ENCODE peak calls at places on chromosomes 13 and 19, in ten cellular contexts. One of them, this sample, is unnamed.

GRCh38 chr13:46885018-46885417 is 11.8 kb downstream of the HTR2A start:
- DNase-seq in fibroblast of the aortic adventitia: no peak
- DNase-seq in dorsolateral prefrontal cortex: no peak
- DNase-seq in heart left ventricle: no peak
- DNase-seq in Calu3: no peak
- DNase-seq in progenitor cell of endocrine pancreas: no peak
- DNase-seq in cardiac muscle cell: no peak
- DNase-seq in WTC11: no peak
- DNase-seq in tibial artery: no peak
- DNase-seq in psoas muscle: no peak
- DNase-seq in this sample: no peak

GRCh38 chr13:97342136-97342535 is 91.8 kb upstream of the RAP2A start:
- DNase-seq in dorsolateral prefrontal cortex: no peak
- DNase-seq in heart left ventricle: no peak
- DNase-seq in Calu3: no peak
- DNase-seq in WTC11: no peak
- DNase-seq in tibial artery: no peak
- DNase-seq in fibroblast of the aortic adventitia: no peak
- DNase-seq in cardiac muscle cell: no peak
- DNase-seq in psoas muscle: no peak
- DNase-seq in progenitor cell of endocrine pancreas: no peak
- DNase-seq in this sample: no peak

GRCh38 chr13:93558637-93559036 is 332.0 kb downstream of the GPC6 start:
- DNase-seq in progenitor cell of endocrine pancreas: no peak
- DNase-seq in cardiac muscle cell: no peak
- DNase-seq in heart left ventricle: no peak
- DNase-seq in WTC11: no peak
- DNase-seq in psoas muscle: no peak
- DNase-seq in tibial artery: no peak
- DNase-seq in Calu3: no peak
- DNase-seq in dorsolateral prefrontal cortex: no peak
- DNase-seq in fibroblast of the aortic adventitia: no peak
- DNase-seq in this sample: no peak

GRCh38 chr13:106450991-106451390 is 84.5 kb downstream of the EFNB2 start:
- DNase-seq in heart left ventricle: no peak
- DNase-seq in cardiac muscle cell: no peak
- DNase-seq in Calu3: no peak
- DNase-seq in WTC11: no peak
- DNase-seq in tibial artery: no peak
- DNase-seq in psoas muscle: no peak
- DNase-seq in progenitor cell of endocrine pancreas: no peak
- DNase-seq in fibroblast of the aortic adventitia: no peak
- DNase-seq in dorsolateral prefrontal cortex: no peak
- DNase-seq in this sample: no peak

GRCh38 chr19:5785423-5785822 is 877 bp upstream of the PRR22 start:
- DNase-seq in dorsolateral prefrontal cortex: no peak
- DNase-seq in heart left ventricle: no peak
- DNase-seq in tibial artery: no peak
- DNase-seq in progenitor cell of endocrine pancreas: no peak
- DNase-seq in fibroblast of the aortic adventitia: no peak
- DNase-seq in cardiac muscle cell: no peak
- DNase-seq in WTC11: no peak
- DNase-seq in psoas muscle: no peak
- DNase-seq in Calu3: no peak
- DNase-seq in this sample: no peak

GRCh38 chr19:29872224-29872731 is 60.5 kb downstream of the CCNE1 start:
- DNase-seq in WTC11: peak
- DNase-seq in Calu3: no peak
- DNase-seq in fibroblast of the aortic adventitia: no peak
- DNase-seq in progenitor cell of endocrine pancreas: no peak
- DNase-seq in dorsolateral prefrontal cortex: no peak
- DNase-seq in heart left ventricle: no peak
- DNase-seq in cardiac muscle cell: peak
- DNase-seq in tibial artery: no peak
- DNase-seq in psoas muscle: no peak
- DNase-seq in this sample: no peak

GRCh38 chr19:53388904-53389303 is 6.0 kb upstream of the ZNF765 start:
- DNase-seq in heart left ventricle: no peak
- DNase-seq in fibroblast of the aortic adventitia: no peak
- DNase-seq in progenitor cell of endocrine pancreas: no peak
- DNase-seq in WTC11: no peak
- DNase-seq in tibial artery: no peak
- DNase-seq in dorsolateral prefrontal cortex: no peak
- DNase-seq in Calu3: no peak
- DNase-seq in cardiac muscle cell: no peak
- DNase-seq in psoas muscle: no peak
- DNase-seq in this sample: no peak

GRCh38 chr19:344625-345319 is at the start of gene MIER2:
- DNase-seq in heart left ventricle: peak
- DNase-seq in cardiac muscle cell: peak
- DNase-seq in progenitor cell of endocrine pancreas: peak
- DNase-seq in psoas muscle: peak
- DNase-seq in fibroblast of the aortic adventitia: peak
- DNase-seq in dorsolateral prefrontal cortex: peak
- DNase-seq in tibial artery: peak
- DNase-seq in Calu3: peak
- DNase-seq in WTC11: peak
- DNase-seq in this sample: peak

GRCh38 chr19:3766520-3766919 is 4.0 kb downstream of the MRPL54 start:
- DNase-seq in psoas muscle: no peak
- DNase-seq in Calu3: no peak
- DNase-seq in WTC11: no peak
- DNase-seq in heart left ventricle: no peak
- DNase-seq in tibial artery: no peak
- DNase-seq in dorsolateral prefrontal cortex: no peak
- DNase-seq in fibroblast of the aortic adventitia: no peak
- DNase-seq in cardiac muscle cell: no peak
- DNase-seq in progenitor cell of endocrine pancreas: no peak
- DNase-seq in this sample: no peak

GRCh38 chr19:52936151-52936957 is 13.1 kb upstream of the ZNF888 start:
- DNase-seq in fibroblast of the aortic adventitia: no peak
- DNase-seq in heart left ventricle: no peak
- DNase-seq in Calu3: peak
- DNase-seq in cardiac muscle cell: no peak
- DNase-seq in psoas muscle: no peak
- DNase-seq in progenitor cell of endocrine pancreas: no peak
- DNase-seq in WTC11: no peak
- DNase-seq in tibial artery: peak
- DNase-seq in dorsolateral prefrontal cortex: no peak
- DNase-seq in this sample: no peak

GRCh38 chr19:13396256-13397080 is 109.8 kb downstream of the CACNA1A start:
- DNase-seq in WTC11: peak
- DNase-seq in psoas muscle: no peak
- DNase-seq in cardiac muscle cell: peak
- DNase-seq in fibroblast of the aortic adventitia: peak
- DNase-seq in dorsolateral prefrontal cortex: no peak
- DNase-seq in heart left ventricle: no peak
- DNase-seq in tibial artery: peak
- DNase-seq in Calu3: peak
- DNase-seq in progenitor cell of endocrine pancreas: peak
- DNase-seq in this sample: peak

GRCh38 chr13:71618154-71618553 is 248.8 kb downstream of the DACH1 start:
- DNase-seq in heart left ventricle: no peak
- DNase-seq in dorsolateral prefrontal cortex: no peak
- DNase-seq in psoas muscle: no peak
- DNase-seq in WTC11: no peak
- DNase-seq in progenitor cell of endocrine pancreas: no peak
- DNase-seq in tibial artery: no peak
- DNase-seq in Calu3: no peak
- DNase-seq in fibroblast of the aortic adventitia: no peak
- DNase-seq in cardiac muscle cell: no peak
- DNase-seq in this sample: no peak

GRCh38 chr13:46896346-46897138 is at the start of gene HTR2A:
- DNase-seq in Calu3: no peak
- DNase-seq in tibial artery: no peak
- DNase-seq in cardiac muscle cell: peak
- DNase-seq in heart left ventricle: no peak
- DNase-seq in fibroblast of the aortic adventitia: peak
- DNase-seq in psoas muscle: peak
- DNase-seq in WTC11: no peak
- DNase-seq in dorsolateral prefrontal cortex: no peak
- DNase-seq in progenitor cell of endocrine pancreas: no peak
- DNase-seq in this sample: no peak

GRCh38 chr19:38079926-38080380 is 144.1 kb downstream of the DPF1 start:
- DNase-seq in dorsolateral prefrontal cortex: no peak
- DNase-seq in psoas muscle: no peak
- DNase-seq in cardiac muscle cell: no peak
- DNase-seq in heart left ventricle: no peak
- DNase-seq in fibroblast of the aortic adventitia: peak
- DNase-seq in WTC11: no peak
- DNase-seq in tibial artery: no peak
- DNase-seq in progenitor cell of endocrine pancreas: no peak
- DNase-seq in Calu3: peak
- DNase-seq in this sample: no peak

GRCh38 chr19:27974082-27974513 is 1238.9 kb downstream of the UQCRFS1 start:
- DNase-seq in cardiac muscle cell: peak
- DNase-seq in psoas muscle: no peak
- DNase-seq in fibroblast of the aortic adventitia: peak
- DNase-seq in heart left ventricle: no peak
- DNase-seq in tibial artery: no peak
- DNase-seq in progenitor cell of endocrine pancreas: peak
- DNase-seq in WTC11: peak
- DNase-seq in dorsolateral prefrontal cortex: peak
- DNase-seq in Calu3: peak
- DNase-seq in this sample: no peak

GRCh38 chr19:18699403-18700054 is 16.0 kb downstream of the CRTC1 start:
- DNase-seq in progenitor cell of endocrine pancreas: no peak
- DNase-seq in Calu3: no peak
- DNase-seq in tibial artery: no peak
- DNase-seq in cardiac muscle cell: no peak
- DNase-seq in fibroblast of the aortic adventitia: no peak
- DNase-seq in WTC11: no peak
- DNase-seq in dorsolateral prefrontal cortex: no peak
- DNase-seq in psoas muscle: no peak
- DNase-seq in heart left ventricle: no peak
- DNase-seq in this sample: no peak

GRCh38 chr13:70043685-70044084 is 63.9 kb upstream of the ATXN8OS start:
- DNase-seq in psoas muscle: no peak
- DNase-seq in Calu3: no peak
- DNase-seq in heart left ventricle: no peak
- DNase-seq in dorsolateral prefrontal cortex: no peak
- DNase-seq in fibroblast of the aortic adventitia: no peak
- DNase-seq in cardiac muscle cell: no peak
- DNase-seq in WTC11: no peak
- DNase-seq in progenitor cell of endocrine pancreas: no peak
- DNase-seq in tibial artery: no peak
- DNase-seq in this sample: no peak

GRCh38 chr19:32201661-32202060 is 143.7 kb upstream of the ZNF507 start:
- DNase-seq in cardiac muscle cell: no peak
- DNase-seq in dorsolateral prefrontal cortex: no peak
- DNase-seq in WTC11: no peak
- DNase-seq in Calu3: no peak
- DNase-seq in heart left ventricle: no peak
- DNase-seq in tibial artery: peak
- DNase-seq in psoas muscle: no peak
- DNase-seq in progenitor cell of endocrine pancreas: no peak
- DNase-seq in fibroblast of the aortic adventitia: no peak
- DNase-seq in this sample: no peak
- TF ChIP-seq CTCF in cardiac muscle cell: no peak
- TF ChIP-seq CTCF in dorsolateral prefrontal cortex: no peak
- TF ChIP-seq CTCF in WTC11: no peak
- TF ChIP-seq CTCF in Calu3: no peak
- TF ChIP-seq CTCF in heart left ventricle: no peak
- TF ChIP-seq CTCF in tibial artery: no peak
- TF ChIP-seq CTCF in psoas muscle: no peak
- TF ChIP-seq CTCF in progenitor cell of endocrine pancreas: no peak
- TF ChIP-seq CTCF in fibroblast of the aortic adventitia: no peak
- TF ChIP-seq CTCF in this sample: no peak

GRCh38 chr19:10389863-10390262 is 9.5 kb upstream of the TYK2 start:
- DNase-seq in dorsolateral prefrontal cortex: no peak
- DNase-seq in cardiac muscle cell: no peak
- DNase-seq in fibroblast of the aortic adventitia: no peak
- DNase-seq in Calu3: no peak
- DNase-seq in tibial artery: no peak
- DNase-seq in heart left ventricle: no peak
- DNase-seq in psoas muscle: no peak
- DNase-seq in progenitor cell of endocrine pancreas: no peak
- DNase-seq in WTC11: no peak
- DNase-seq in this sample: no peak
- TF ChIP-seq CTCF in dorsolateral prefrontal cortex: no peak
- TF ChIP-seq CTCF in cardiac muscle cell: peak
- TF ChIP-seq CTCF in fibroblast of the aortic adventitia: peak
- TF ChIP-seq CTCF in Calu3: no peak
- TF ChIP-seq CTCF in tibial artery: no peak
- TF ChIP-seq CTCF in heart left ventricle: peak
- TF ChIP-seq CTCF in psoas muscle: peak
- TF ChIP-seq CTCF in progenitor cell of endocrine pancreas: peak
- TF ChIP-seq CTCF in WTC11: no peak
- TF ChIP-seq CTCF in this sample: no peak

GRCh38 chr19:41325640-41325946 is 15.6 kb downstream of the CCDC97 start:
- DNase-seq in tibial artery: no peak
- DNase-seq in WTC11: no peak
- DNase-seq in cardiac muscle cell: no peak
- DNase-seq in psoas muscle: no peak
- DNase-seq in dorsolateral prefrontal cortex: no peak
- DNase-seq in progenitor cell of endocrine pancreas: no peak
- DNase-seq in heart left ventricle: no peak
- DNase-seq in Calu3: no peak
- DNase-seq in fibroblast of the aortic adventitia: no peak
- DNase-seq in this sample: no peak
- TF ChIP-seq CTCF in tibial artery: no peak
- TF ChIP-seq CTCF in WTC11: no peak
- TF ChIP-seq CTCF in cardiac muscle cell: no peak
- TF ChIP-seq CTCF in psoas muscle: no peak
- TF ChIP-seq CTCF in dorsolateral prefrontal cortex: no peak
- TF ChIP-seq CTCF in progenitor cell of endocrine pancreas: no peak
- TF ChIP-seq CTCF in heart left ventricle: no peak
- TF ChIP-seq CTCF in Calu3: no peak
- TF ChIP-seq CTCF in fibroblast of the aortic adventitia: no peak
- TF ChIP-seq CTCF in this sample: no peak

DNA sequence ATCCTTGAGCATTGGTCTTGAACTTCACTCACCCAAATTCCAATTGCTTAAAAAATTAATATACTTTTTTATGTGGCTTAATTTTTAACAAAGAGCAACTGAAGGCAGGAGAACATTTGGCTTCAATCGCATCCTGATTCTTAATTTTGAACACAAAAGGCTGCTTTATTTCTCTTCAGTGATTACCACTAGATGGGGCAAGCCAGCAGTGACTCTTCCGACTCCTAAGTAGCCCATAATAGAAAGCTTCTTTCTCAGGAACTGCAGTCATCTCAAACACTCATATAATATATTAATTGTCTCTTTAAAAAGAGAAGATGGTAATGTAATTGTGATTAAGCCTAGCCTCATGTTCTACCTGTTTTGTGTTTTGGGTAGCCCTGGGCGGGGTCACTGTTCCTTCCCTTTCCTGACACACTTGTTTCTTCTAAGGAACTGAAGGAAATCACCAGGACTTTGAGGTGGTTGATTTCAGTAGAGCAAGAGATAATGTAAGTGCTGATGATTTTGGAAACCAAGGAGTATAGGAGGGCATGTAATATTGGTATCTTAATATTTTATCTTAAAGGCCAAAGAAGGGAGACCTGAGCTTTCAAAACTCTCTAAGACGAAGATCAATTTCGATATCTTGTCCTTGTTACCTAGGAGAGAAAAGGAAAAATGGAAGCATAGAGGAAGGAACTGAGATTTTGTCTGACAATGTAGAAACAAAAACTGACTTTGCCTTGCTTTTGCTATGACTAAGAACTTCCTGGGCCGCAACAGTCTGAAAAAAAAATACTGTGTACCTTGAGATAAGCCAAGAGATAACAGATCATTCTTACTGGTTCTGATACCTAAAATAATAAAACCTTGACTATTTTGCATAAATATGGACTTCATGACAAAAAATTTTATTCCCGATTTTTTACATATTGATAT is 73.1 kb downstream of the TNFSF13B start:
- DNase-seq in psoas muscle: no peak
- DNase-seq in cardiac muscle cell: peak
- DNase-seq in Calu3: no peak
- DNase-seq in tibial artery: no peak
- DNase-seq in dorsolateral prefrontal cortex: no peak
- DNase-seq in progenitor cell of endocrine pancreas: no peak
- DNase-seq in heart left ventricle: no peak
- DNase-seq in WTC11: no peak
- DNase-seq in fibroblast of the aortic adventitia: peak
- DNase-seq in this sample: no peak
- TF ChIP-seq CTCF in psoas muscle: peak
- TF ChIP-seq CTCF in cardiac muscle cell: peak
- TF ChIP-seq CTCF in Calu3: no peak
- TF ChIP-seq CTCF in tibial artery: peak
- TF ChIP-seq CTCF in dorsolateral prefrontal cortex: peak
- TF ChIP-seq CTCF in progenitor cell of endocrine pancreas: peak
- TF ChIP-seq CTCF in heart left ventricle: peak
- TF ChIP-seq CTCF in WTC11: peak
- TF ChIP-seq CTCF in fibroblast of the aortic adventitia: peak
- TF ChIP-seq CTCF in this sample: no peak

This sample was measured in omental fat pad.